ENCODE peak calls at places on chromosomes 2 and 18, in six cellular contexts. T is endodermal cell, Q is thoracic aorta, J is left lung, G is foreskin keratinocyte, S is left ventricle myocardium inferior. H is an unnamed sample.

GRCh38 chr2:206920936-206921335 is 18.4 kb upstream of the CPO start:
- DNase-seq in J (no peak), S (no peak), T (no peak), G (peak), Q (no peak), H (no peak)

GRCh38 chr2:118050386-118050785 is 36.5 kb upstream of the CCDC93 start:
- DNase-seq in J (no peak), G (no peak), S (no peak), T (no peak), Q (no peak), H (no peak)

GRCh38 chr2:121244616-121245015 is 40.4 kb downstream of the TFCP2L1 start:
- DNase-seq in J (peak), T (no peak), G (no peak), S (no peak), Q (no peak), H (no peak)

GRCh38 chr18:51753365-51754057 is 556.0 kb upstream of the MEX3C start:
- DNase-seq in T (no peak), Q (no peak), J (no peak), G (no peak), S (no peak), H (no peak)

GRCh38 chr2:7203056-7203467 is 285.9 kb downstream of the RNF144A start:
- DNase-seq in T (peak), J (no peak), S (no peak), G (peak), Q (no peak), H (no peak)

GRCh38 chr2:18171191-18172139 is 293.0 kb downstream of the KCNS3 start:
- DNase-seq in G (peak), T (no peak), J (peak), S (no peak), Q (no peak), H (no peak)

GRCh38 chr2:232350804-232351685 is 27.5 kb upstream of the ALPP start:
- DNase-seq in S (no peak), J (peak), Q (no peak), G (no peak), T (no peak), H (no peak)

GRCh38 chr2:216491757-216492635 is 6.6 kb upstream of the RPL37A start:
- DNase-seq in T (no peak), J (no peak), G (no peak), S (no peak), Q (no peak), H (peak)

GRCh38 chr2:95268208-95269035 is 5.8 kb upstream of the PROM2 start:
- DNase-seq in Q (no peak), G (no peak), T (no peak), S (no peak), J (peak), H (no peak)

GRCh38 chr2:207914716-207915115 is 110.6 kb downstream of the PLEKHM3 start:
- DNase-seq in G (no peak), J (no peak), T (no peak), S (no peak), Q (no peak), H (no peak)

GRCh38 chr18:57864615-57865121 is 61.6 kb upstream of the ATP8B1 start:
- DNase-seq in Q (no peak), S (no peak), J (no peak), G (peak), T (no peak), H (no peak)

GRCh38 chr2:191679818-191680600 is 2.1 kb downstream of the NABP1 start:
- DNase-seq in G (peak), J (no peak), T (no peak), S (no peak), Q (no peak), H (no peak)

GRCh38 chr2:196293751-196294486 is 122.5 kb upstream of the STK17B start:
- DNase-seq in S (no peak), Q (no peak), G (peak), T (no peak), J (no peak), H (no peak)

GRCh38 chr2:10316860-10317259 is 14.2 kb downstream of the HPCAL1 start:
- DNase-seq in J (no peak), S (no peak), G (peak), Q (no peak), T (no peak), H (no peak)

GRCh38 chr2:36410681-36411080 is 55.1 kb downstream of the CRIM1 start:
- DNase-seq in S (no peak), J (no peak), Q (no peak), G (no peak), T (no peak), H (no peak)

GRCh38 chr2:133485868-133486267 is 82.4 kb downstream of the NCKAP5 start:
- DNase-seq in S (no peak), Q (no peak), J (no peak), G (no peak), T (no peak), H (no peak)

GRCh38 chr2:95730813-95731212 is 139.0 kb downstream of the TRIM43 start:
- DNase-seq in Q (no peak), G (no peak), T (no peak), J (no peak), S (no peak), H (no peak)

GRCh38 chr18:80074183-80074582 is 34.9 kb upstream of the ADNP2 start:
- DNase-seq in J (no peak), Q (no peak), S (no peak), T (no peak), G (no peak), H (no peak)

GRCh38 chr2:53202063-53202462 is 565.5 kb upstream of the CHAC2 start:
- DNase-seq in G (peak), S (no peak), J (no peak), Q (no peak), T (no peak), H (no peak)

GRCh38 chr2:170885130-170885791 is 43.8 kb upstream of the GORASP2 start:
- DNase-seq in T (no peak), Q (no peak), G (peak), S (no peak), J (no peak), H (no peak)

GRCh38 chr18:76528477-76529432 is 33.7 kb upstream of the ZNF516 start:
- DNase-seq in Q (no peak), J (no peak), S (no peak), T (peak), G (peak), H (no peak)

GRCh38 chr2:1823187-1824169 is 79.2 kb upstream of the PXDN start:
- DNase-seq in S (no peak), Q (no peak), G (no peak), T (peak), J (no peak), H (no peak)

GRCh38 chr2:210028178-210028577 is 25.7 kb downstream of the RPE start:
- DNase-seq in J (no peak), G (no peak), T (no peak), S (no peak), Q (no peak), H (no peak)

GRCh38 chr2:197322729-197323720 is 12.4 kb upstream of the ANKRD44 start:
- DNase-seq in T (peak), G (no peak), J (no peak), S (no peak), Q (no peak), H (no peak)

GRCh38 chr2:171319164-171319810 is 114.5 kb downstream of the METTL8 start:
- DNase-seq in T (peak), G (peak), S (no peak), J (no peak), Q (no peak), H (no peak)

GRCh38 chr18:23556145-23556780 is 30.0 kb downstream of the NPC1 start:
- DNase-seq in T (no peak), G (no peak), J (no peak), S (no peak), Q (no peak), H (no peak)

GRCh38 chr2:119292226-119292625 is 68.6 kb downstream of the STEAP3 start:
- DNase-seq in Q (no peak), G (no peak), J (no peak), T (no peak), S (no peak), H (no peak)

GRCh38 chr2:25237764-25238163 is 69.4 kb upstream of the POMC start:
- DNase-seq in J (no peak), Q (no peak), T (no peak), G (no peak), S (no peak), H (no peak)
- TF ChIP-seq CTCF in J (no peak), Q (no peak), T (no peak), G (no peak), S (no peak), H (no peak)

DNA sequence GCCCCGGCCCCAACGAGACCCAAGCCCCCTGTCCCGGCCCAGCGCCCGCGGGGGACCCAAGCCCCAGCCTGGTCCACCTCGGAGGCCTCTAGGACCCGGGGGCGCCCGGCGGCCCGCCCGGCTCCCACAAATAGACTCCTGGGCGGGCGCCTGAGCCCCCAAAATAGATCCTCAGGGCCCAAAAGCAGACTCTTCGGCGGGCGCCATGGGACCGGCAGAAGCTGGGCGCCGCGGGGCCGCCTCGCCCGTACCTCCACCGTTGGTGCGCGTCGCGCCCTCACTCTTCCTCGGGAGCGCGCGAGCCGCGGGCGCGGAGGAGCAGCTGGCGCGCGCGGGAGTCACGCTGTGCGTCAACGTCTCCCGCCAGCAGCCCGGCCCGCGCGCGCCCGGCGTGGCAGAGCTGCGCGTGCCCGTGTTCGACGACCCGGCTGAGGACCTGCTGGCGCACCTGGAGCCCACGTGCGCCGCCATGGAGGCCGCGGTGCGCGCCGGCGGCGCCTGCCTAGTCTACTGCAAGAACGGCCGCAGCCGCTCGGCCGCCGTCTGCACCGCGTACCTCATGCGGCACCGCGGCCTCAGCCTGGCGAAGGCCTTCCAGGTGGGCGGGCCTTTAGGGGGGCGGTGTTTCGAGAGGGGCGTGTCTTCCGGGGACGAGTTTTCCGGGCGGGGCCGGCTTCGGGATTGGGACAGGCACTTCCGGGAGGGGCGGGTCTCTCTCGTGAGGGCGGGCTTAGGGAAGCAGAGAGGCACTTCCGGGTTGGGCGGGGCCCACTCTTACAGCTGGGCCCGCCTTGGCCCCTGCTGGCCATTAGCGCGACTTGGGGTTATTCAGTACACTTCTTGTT is 545 bp downstream of the DUSP28 start:
- DNase-seq in T (peak), J (peak), Q (peak), S (peak), G (peak), H (peak)
- TF ChIP-seq CTCF in T (peak), J (no peak), Q (peak), S (peak), G (peak), H (no peak)

DNA sequence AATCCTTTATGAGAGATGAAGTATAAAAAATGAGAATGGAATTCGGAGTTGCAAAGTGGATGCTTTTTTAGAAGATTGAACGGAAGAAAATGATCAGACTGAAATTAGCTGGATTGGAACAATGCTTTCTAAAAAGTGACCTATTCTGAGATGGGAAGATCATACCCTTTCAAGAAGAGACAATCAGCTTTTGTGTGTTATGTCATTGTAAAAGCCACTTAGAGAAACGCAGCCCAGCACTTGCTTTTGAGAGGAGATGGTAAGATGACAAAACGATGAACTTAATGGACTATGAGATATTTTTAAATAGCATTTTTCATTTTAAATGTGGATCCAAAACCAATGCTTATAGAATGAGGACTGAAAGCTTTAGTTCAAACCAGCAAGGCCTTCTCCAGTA is 871.4 kb upstream of the KLHL29 start:
- DNase-seq in S (no peak), T (no peak), G (no peak), Q (no peak), J (no peak), H (no peak)
- TF ChIP-seq CTCF in S (no peak), T (no peak), G (no peak), Q (no peak), J (no peak), H (no peak)

GRCh38 chr2:152863826-152864225 is 145.4 kb downstream of the ARL6IP6 start:
- DNase-seq in S (no peak), T (no peak), G (no peak), Q (no peak), J (no peak), H (no peak)

GRCh38 chr2:152864601-152865000 is 146.2 kb downstream of the ARL6IP6 start:
- DNase-seq in J (no peak), G (no peak), T (no peak), S (no peak), Q (no peak), H (no peak)

DNA sequence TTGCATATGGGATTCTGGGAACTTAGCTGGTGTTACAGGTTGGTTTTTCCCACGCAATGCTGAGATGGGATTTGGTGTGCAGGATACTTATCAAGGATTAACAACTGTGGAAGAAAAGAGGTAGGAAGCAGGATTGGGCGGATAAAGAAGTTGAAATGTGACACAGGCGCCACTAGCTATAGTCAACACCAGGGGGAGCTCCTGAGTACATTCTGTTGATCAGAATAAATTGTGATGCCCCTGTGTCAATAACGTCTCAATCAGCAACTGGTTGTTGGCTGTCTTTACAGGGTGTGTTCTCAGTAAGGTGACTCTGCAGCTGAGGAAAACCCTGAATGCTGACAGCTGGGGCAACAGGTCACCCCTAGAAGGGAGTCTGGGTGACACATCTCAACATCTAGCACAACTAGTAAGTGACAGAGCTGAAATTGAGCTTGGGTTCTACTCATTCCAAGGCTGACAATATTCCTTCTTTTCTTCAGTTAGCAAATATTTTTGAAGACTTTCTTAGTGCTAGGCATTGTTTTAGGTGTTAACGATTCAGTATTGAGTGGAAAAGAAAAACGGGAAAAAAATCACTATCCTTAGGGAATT is 143.0 kb downstream of the ARL6IP6 start:
- DNase-seq in T (peak), Q (no peak), G (peak), S (no peak), J (no peak), H (no peak)
- TF ChIP-seq CTCF in T (peak), Q (peak), G (peak), S (peak), J (peak), H (no peak)